ENCODE peak calls at places on chromosomes 4 and X, in seven cellular contexts. E is ovary, Y is SK-N-SH, A is A549, D is tibial nerve, G is upper lobe of left lung, C is suprapubic skin. S is an unnamed sample.

GRCh38 chrX:24025741-24026402 is 1.1 kb downstream of the KLHL15 start:
- DNase-seq in E (no peak), Y (no peak), A (peak; percentile 33), D (peak; percentile 14), G (peak; percentile 31), C (peak; percentile 65), S (no peak)

GRCh38 chr4:86653237-86653865 is 59.2 kb downstream of the PTPN13 start:
- DNase-seq in E (no peak), Y (peak; percentile 1), A (no peak), D (no peak), G (no peak), C (no peak), S (no peak)

GRCh38 chrX:41144873-41145272 is 59.6 kb downstream of the USP9X start:
- DNase-seq in E (no peak), Y (no peak), A (no peak), D (no peak), G (no peak), C (no peak), S (no peak)

GRCh38 chr4:156672492-156672891 is 299.1 kb downstream of the PDGFC start:
- DNase-seq in E (no peak), Y (no peak), A (no peak), D (no peak), G (no peak), C (no peak), S (no peak)

GRCh38 chr4:8162625-8163024 is 4.0 kb upstream of the ABLIM2 start:
- DNase-seq in E (no peak), Y (no peak), A (no peak), D (no peak), G (no peak), C (no peak), S (no peak)

GRCh38 chr4:183936574-183937335 is 31.6 kb downstream of the STOX2 start:
- DNase-seq in E (no peak), Y (no peak), A (no peak), D (no peak), G (no peak), C (no peak), S (no peak)

GRCh38 chrX:40653535-40653934 is 6.2 kb upstream of the CXorf38 start:
- DNase-seq in E (no peak), Y (no peak), A (no peak), D (no peak), G (no peak), C (no peak), S (no peak)

GRCh38 chrX:96655947-96656623 is 28.6 kb upstream of the DIAPH2 start:
- DNase-seq in E (no peak), Y (no peak), A (no peak), D (no peak), G (no peak), C (no peak), S (no peak)

GRCh38 chrX:13123857-13124345 is 79.5 kb upstream of the FAM9C start:
- DNase-seq in E (no peak), Y (no peak), A (no peak), D (no peak), G (no peak), C (no peak), S (no peak)

GRCh38 chr4:168183717-168184571 is 91.6 kb downstream of the ANXA10 start:
- DNase-seq in E (no peak), Y (peak; percentile 49), A (peak; percentile 14), D (no peak), G (no peak), C (no peak), S (no peak)

GRCh38 chr4:139814285-139815015 is 148.8 kb downstream of the MGST2 start:
- DNase-seq in E (no peak), Y (no peak), A (no peak), D (no peak), G (peak; percentile 37), C (no peak), S (no peak)

GRCh38 chrX:151921292-151921691 is 8.6 kb downstream of the MAGEA4 start:
- DNase-seq in E (no peak), Y (no peak), A (no peak), D (no peak), G (no peak), C (no peak), S (no peak)

GRCh38 chr4:94076498-94076897 is 131.2 kb upstream of the SMARCAD1 start:
- DNase-seq in E (no peak), Y (peak; percentile 9), A (no peak), D (no peak), G (no peak), C (no peak), S (no peak)

GRCh38 chr4:97493815-97494518 is 649.3 kb downstream of the STPG2 start:
- DNase-seq in E (no peak), Y (no peak), A (no peak), D (no peak), G (no peak), C (no peak), S (no peak)

GRCh38 chr4:156781852-156782251 is 189.7 kb downstream of the PDGFC start:
- DNase-seq in E (no peak), Y (no peak), A (no peak), D (no peak), G (no peak), C (no peak), S (no peak)

GRCh38 chr4:150867148-150867547 is 147.9 kb downstream of the LRBA start:
- DNase-seq in E (no peak), Y (peak; percentile 62), A (peak; percentile 58), D (no peak), G (no peak), C (no peak), S (no peak)

GRCh38 chr4:170227928-170228327 is 138.2 kb upstream of the AADAT start:
- DNase-seq in E (no peak), Y (no peak), A (peak; percentile 0), D (no peak), G (no peak), C (no peak), S (no peak)

GRCh38 chrX:45191820-45192409 is 8.8 kb downstream of the DIPK2B start:
- DNase-seq in E (no peak), Y (no peak), A (no peak), D (no peak), G (no peak), C (no peak), S (no peak)

GRCh38 chrX:56233682-56234081 is 1.5 kb downstream of the KLF8 start:
- DNase-seq in E (peak; percentile 69), Y (no peak), A (no peak), D (peak; percentile 24), G (peak; percentile 83), C (peak; percentile 66), S (no peak)

GRCh38 chr4:122775987-122776836 is 43.7 kb downstream of the BBS12 start:
- DNase-seq in E (no peak), Y (no peak), A (no peak), D (no peak), G (no peak), C (no peak), S (no peak)
- TF ChIP-seq EP300 in E (no peak), Y (peak; percentile 37), A (no peak), D (no peak), G (no peak), C (no peak), S (no peak)

DNA sequence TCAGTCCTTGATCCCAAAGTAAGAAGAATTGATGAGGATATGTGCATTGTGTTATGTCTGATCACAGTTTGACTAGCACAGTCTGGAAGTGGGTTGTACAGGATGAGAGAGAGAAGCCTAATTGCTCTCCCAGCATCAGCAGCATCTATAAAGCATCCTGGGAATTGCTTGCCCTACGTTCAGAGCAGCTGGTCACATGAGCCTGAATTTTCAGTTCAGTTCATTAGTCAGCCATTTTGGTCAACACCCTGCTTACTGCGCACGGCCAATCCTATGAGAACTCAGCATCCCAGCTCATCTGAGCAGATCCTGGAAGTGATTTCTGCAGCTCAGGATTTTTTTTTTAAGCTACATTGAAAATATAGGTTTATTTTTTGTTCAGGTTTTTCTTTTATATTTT is at the start of gene RUFY3:
- DNase-seq in E (peak; percentile 57), Y (peak; percentile 80), A (no peak), D (peak; percentile 20), G (no peak), C (no peak), S (no peak)
- H3K4me3 ChIP-seq in E (peak within 1 kb of the TSS; percentile 49), Y (peak within 1 kb of the TSS; percentile 80), A (no peak within 1 kb of the TSS), D (peak within 1 kb of the TSS; percentile 48), G (no peak within 1 kb of the TSS), C (peak within 1 kb of the TSS; percentile 41), S (peak within 1 kb of the TSS; percentile 37)

GRCh38 chr4:153342751-153343552 is 1.5 kb upstream of the MND1 start:
- DNase-seq in E (no peak), Y (no peak), A (no peak), D (no peak), G (no peak), C (no peak), S (no peak)

GRCh38 chr4:153346563-153346962 is 2.1 kb downstream of the MND1 start:
- DNase-seq in E (no peak), Y (no peak), A (no peak), D (no peak), G (no peak), C (no peak), S (no peak)

GRCh38 chr4:153346031-153346430 is 1.5 kb downstream of the MND1 start:
- DNase-seq in E (no peak), Y (no peak), A (no peak), D (no peak), G (no peak), C (no peak), S (no peak)

GRCh38 chr4:153345011-153345981 is 808 bp downstream of the MND1 start:
- DNase-seq in E (no peak), Y (peak; percentile 74), A (peak; percentile 17), D (no peak), G (peak; percentile 43), C (peak; percentile 63), S (no peak)

DNA sequence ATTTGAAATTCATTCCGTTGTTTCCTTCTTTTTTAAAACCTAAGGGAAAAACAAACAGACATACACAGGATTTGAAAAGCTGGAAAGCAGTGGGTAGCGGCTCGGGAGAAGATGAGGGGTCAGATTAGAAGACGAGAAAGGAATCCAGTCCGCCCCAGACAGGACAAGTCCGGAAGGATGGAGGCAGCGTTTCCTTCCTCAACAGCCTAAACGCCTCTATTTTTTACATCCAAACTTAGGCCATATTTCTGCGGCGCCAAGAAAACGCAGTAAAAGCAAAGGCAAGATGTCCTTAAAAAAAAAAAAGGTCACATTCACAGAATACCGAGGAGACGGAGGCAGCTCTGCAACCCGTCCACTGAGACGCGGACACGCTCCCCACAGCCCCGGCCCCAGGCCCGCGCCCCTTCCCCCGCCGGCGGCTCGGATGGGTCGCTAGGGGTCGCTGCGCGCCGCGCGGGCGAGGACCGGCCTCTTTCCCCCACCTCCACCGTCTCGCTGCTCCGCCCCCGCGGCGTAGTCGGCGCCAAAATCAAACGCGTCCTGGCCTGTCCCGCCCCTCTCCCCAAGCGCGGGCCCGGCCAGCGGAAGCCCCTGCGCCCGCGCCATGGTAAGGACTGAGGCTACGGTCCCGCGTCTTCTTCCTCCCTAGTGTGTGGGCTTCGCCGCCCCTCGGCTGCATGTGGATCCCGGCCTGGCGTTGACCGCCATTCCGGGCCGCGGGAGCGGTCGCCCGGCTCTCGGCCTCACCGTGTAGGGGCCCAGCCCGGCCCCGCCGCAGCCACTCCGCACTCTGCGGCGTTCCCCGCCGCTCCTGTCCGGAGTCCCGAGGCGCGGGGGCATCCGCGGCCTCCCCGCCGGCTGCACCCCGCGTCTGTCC is at the start of gene MND1:
- DNase-seq in E (peak; percentile 91), Y (peak; percentile 96), A (peak; percentile 66), D (peak; percentile 66), G (peak; percentile 84), C (peak; percentile 84), S (peak; percentile 79)
- TF ChIP-seq EP300 in E (no peak), Y (no peak), A (no peak), D (no peak), G (no peak), C (no peak), S (no peak)

GRCh38 chrX:71996826-71997225 is 86.2 kb downstream of the NHSL2 start:
- DNase-seq in E (no peak), Y (no peak), A (no peak), D (peak; percentile 65), G (no peak), C (no peak), S (no peak)
- H3K4me3 ChIP-seq in E (no peak overlapping the region), Y (no peak overlapping the region), A (no peak overlapping the region), D (no peak overlapping the region), G (no peak overlapping the region), C (no peak overlapping the region), S (no peak overlapping the region)